ENCODE peak calls at places on chromosomes 16 and 17, in ten cellular contexts. Z is neural progenitor cell, R is AG04450, X is spleen, H is sigmoid colon, U is left ventricle myocardium inferior, V is ascending aorta, T is fibroblast of pulmonary artery, A is pancreas, Y is fibroblast of mammary gland. G is an unnamed sample.

GRCh38 chr16:68236804-68237242 is 896 bp upstream of the ESRP2 start:
- DNase-seq in U (no peak), T (no peak), X (no peak), H (peak), Z (peak), A (peak), R (no peak), V (no peak), Y (peak), G (no peak)

GRCh38 chr16:20747030-20747816 is 5.6 kb upstream of the THUMPD1 start:
- DNase-seq in V (no peak), R (no peak), Z (no peak), T (no peak), Y (no peak), U (no peak), A (no peak), X (no peak), H (no peak), G (no peak)

GRCh38 chr17:43171761-43172487 is 910 bp downstream of the NBR1 start:
- DNase-seq in X (no peak), Z (peak), T (peak), A (no peak), V (peak), R (peak), H (peak), Y (peak), U (no peak), G (peak)

GRCh38 chr17:37182786-37183185 is 193.0 kb upstream of the C17orf78 start:
- DNase-seq in R (no peak), A (no peak), H (no peak), V (no peak), X (no peak), Y (peak), Z (no peak), U (no peak), T (peak), G (peak)

GRCh38 chr17:46782250-46782953 is 36.1 kb downstream of the WNT3 start:
- DNase-seq in T (peak), Y (no peak), R (no peak), U (no peak), Z (peak), H (no peak), V (no peak), A (peak), X (no peak), G (peak)

GRCh38 chr17:67751101-67752074 is 33.7 kb downstream of the NOL11 start:
- DNase-seq in V (no peak), X (no peak), U (no peak), T (no peak), R (no peak), A (no peak), Y (no peak), Z (no peak), H (no peak), G (no peak)

GRCh38 chr17:64500923-64501765 is 4.3 kb upstream of the POLG2 start:
- DNase-seq in H (no peak), V (no peak), R (no peak), U (no peak), Y (no peak), X (no peak), Z (no peak), T (no peak), A (no peak), G (no peak)

GRCh38 chr16:28910046-28911031 is 14.7 kb downstream of the RABEP2 start:
- DNase-seq in A (peak), Z (no peak), T (no peak), H (no peak), R (no peak), Y (peak), V (no peak), X (no peak), U (no peak), G (no peak)

GRCh38 chr16:49639739-49640388 is 216.0 kb downstream of the ZNF423 start:
- DNase-seq in V (peak), U (peak), T (peak), X (peak), R (peak), H (no peak), Z (peak), Y (peak), A (no peak), G (peak)

GRCh38 chr16:48359983-48360382 is 25.2 kb downstream of the SIAH1 start:
- DNase-seq in T (no peak), V (no peak), R (no peak), A (no peak), H (no peak), Z (no peak), U (no peak), Y (no peak), X (no peak), G (no peak)

GRCh38 chr17:83196088-83196765 is 116.8 kb downstream of the METRNL start:
- DNase-seq in H (peak), R (no peak), Z (no peak), X (peak), T (peak), A (no peak), Y (peak), U (peak), V (no peak), G (peak)

GRCh38 chr16:20049831-20050230 is 23.9 kb downstream of the GPR139 start:
- DNase-seq in T (no peak), V (no peak), A (no peak), H (no peak), Z (no peak), R (no peak), U (no peak), X (no peak), Y (no peak), G (no peak)

GRCh38 chr16:66524601-66525164 is 25.2 kb downstream of the TK2 start:
- DNase-seq in R (no peak), U (peak), Y (no peak), H (no peak), Z (no peak), T (no peak), X (peak), A (no peak), V (peak), G (no peak)

GRCh38 chr17:13074026-13074425 is 56.2 kb upstream of the ELAC2 start:
- DNase-seq in H (no peak), A (no peak), Y (peak), R (no peak), X (no peak), Z (no peak), T (peak), V (no peak), U (no peak), G (peak)

GRCh38 chr17:75758131-75758905 is 6.7 kb downstream of the GALK1 start:
- DNase-seq in V (no peak), X (no peak), H (no peak), Y (no peak), A (peak), Z (no peak), T (no peak), U (no peak), R (no peak), G (no peak)
- TF ChIP-seq CTCF in V (no peak), X (no peak), H (no peak), Y (peak), A (no peak), Z (peak), T (peak), U (peak), R (peak), G (peak)

DNA sequence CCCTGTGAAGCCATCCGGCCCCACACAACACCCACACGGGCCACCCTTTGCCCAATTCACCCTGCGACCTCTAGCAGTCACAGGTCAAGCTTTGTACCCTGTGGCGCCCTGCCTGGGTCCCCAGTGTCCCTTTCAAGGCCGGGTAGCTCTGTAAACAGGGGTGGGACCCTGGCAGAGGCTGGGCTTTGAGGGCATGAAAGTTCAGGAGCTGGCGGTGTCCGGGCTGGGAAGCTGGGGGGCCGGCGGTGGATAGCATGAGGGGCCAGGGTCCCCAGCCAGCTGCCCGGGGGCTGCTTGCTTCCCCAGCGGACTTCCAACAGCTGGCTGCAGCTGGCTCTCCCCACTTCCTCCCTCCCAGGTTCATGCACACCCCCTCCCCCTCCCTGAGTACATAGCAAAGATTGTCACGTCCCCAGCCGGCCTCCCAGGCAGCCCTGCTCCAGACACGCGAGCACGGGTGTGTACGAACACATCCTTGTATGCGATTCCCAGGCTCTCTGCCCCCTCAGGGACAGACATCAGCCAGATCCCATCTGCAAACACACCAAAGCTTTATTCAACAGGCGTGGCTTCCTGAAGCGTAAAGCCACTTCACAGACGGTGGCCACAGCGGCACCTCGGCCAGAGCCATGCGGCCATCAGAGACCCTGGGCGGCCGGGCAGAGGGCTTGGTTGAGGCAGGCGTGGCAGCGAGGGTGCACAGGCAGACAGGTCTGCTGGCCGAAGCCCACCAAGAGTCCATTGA is 8.2 kb downstream of the NTHL1 start:
- DNase-seq in U (peak), H (peak), Y (peak), R (peak), X (no peak), Z (no peak), A (no peak), T (peak), V (no peak), G (peak)
- H3K4me3 ChIP-seq in U (peak), H (no peak), Y (no peak), R (no peak), X (no peak), Z (no peak), A (no peak), T (no peak), V (no peak), G (no peak)

GRCh38 chr17:76134911-76135809 is 5.9 kb downstream of the FOXJ1 start:
- DNase-seq in U (no peak), Y (no peak), T (no peak), H (no peak), R (no peak), Z (peak), V (no peak), A (no peak), X (peak), G (no peak)

GRCh38 chr17:76131061-76131691 is 9.9 kb downstream of the FOXJ1 start:
- DNase-seq in Y (no peak), R (no peak), H (no peak), Z (no peak), A (no peak), U (no peak), T (no peak), X (no peak), V (no peak), G (no peak)

GRCh38 chr17:76131692-76132573 is 9.1 kb downstream of the FOXJ1 start:
- DNase-seq in Y (no peak), U (no peak), X (no peak), A (no peak), T (no peak), R (no peak), H (no peak), V (no peak), Z (no peak), G (no peak)

GRCh38 chr17:76130473-76130872 is 10.6 kb downstream of the FOXJ1 start:
- DNase-seq in Y (no peak), Z (no peak), H (no peak), X (no peak), R (no peak), A (no peak), V (no peak), T (no peak), U (no peak), G (no peak)

GRCh38 chr17:76132574-76133338 is 8.3 kb downstream of the FOXJ1 start:
- DNase-seq in U (no peak), Y (no peak), X (no peak), H (peak), R (no peak), V (no peak), A (peak), T (no peak), Z (peak), G (no peak)
- TF ChIP-seq CTCF in U (no peak), Y (no peak), X (no peak), H (no peak), R (no peak), V (no peak), A (no peak), T (no peak), Z (no peak), G (no peak)

DNA sequence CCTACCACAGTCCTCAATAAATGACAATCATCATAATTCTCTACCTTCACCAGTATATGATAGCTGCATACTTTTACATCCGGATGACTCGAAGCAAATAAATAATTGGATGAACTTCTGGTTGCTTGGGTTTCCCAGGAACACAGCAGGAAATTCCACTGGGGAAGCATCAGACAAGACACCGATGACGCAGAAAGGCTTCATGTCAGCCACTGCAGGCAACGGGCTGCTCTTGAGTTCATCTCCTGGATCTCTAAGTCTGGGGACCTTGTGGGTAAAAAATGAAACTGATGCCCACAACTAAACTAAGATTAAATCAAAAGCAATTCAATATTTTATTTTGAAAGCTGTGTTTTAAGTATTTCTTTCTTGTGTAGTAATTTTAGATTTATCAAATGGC is 472.1 kb upstream of the C16orf82 start:
- DNase-seq in Z (no peak), R (no peak), A (no peak), H (no peak), T (no peak), Y (no peak), V (no peak), X (no peak), U (no peak), G (no peak)
- H3K4me3 ChIP-seq in Z (no peak), R (no peak), A (no peak), H (no peak), T (no peak), Y (no peak), V (no peak), X (no peak), U (no peak), G (no peak)

GRCh38 chr17:75205793-75206163 is 299 bp downstream of the NUP85 start:
- DNase-seq in T (no peak), U (no peak), X (no peak), R (no peak), H (no peak), A (no peak), Y (no peak), Z (no peak), V (no peak), G (no peak)
- TF ChIP-seq CTCF in T (no peak), U (peak), X (no peak), R (no peak), H (no peak), A (no peak), Y (no peak), Z (peak), V (no peak), G (no peak)

GRCh38 chr16:27511657-27512056 is 38.1 kb downstream of the GTF3C1 start:
- DNase-seq in U (peak), A (no peak), V (no peak), T (peak), Z (no peak), Y (peak), H (no peak), R (no peak), X (no peak), G (no peak)
- H3K4me3 ChIP-seq in U (no peak), A (no peak), V (no peak), T (no peak), Z (no peak), Y (no peak), H (no peak), R (no peak), X (no peak), G (no peak)

G was measured in foreskin fibroblast.